ENCODE peak calls at places on chromosomes 1 and 21, in six cellular contexts. N, J, A, W, T and Z are unnamed samples.

GRCh38 chr1:63984257-63984626 is 210.4 kb downstream of the ROR1 start:
- DNase-seq in N (no peak), J (peak), A (no peak), W (no peak), T (no peak), Z (no peak)

GRCh38 chr1:245155186-245156040 is 628 bp downstream of the KIF26B start:
- DNase-seq in N (no peak), J (no peak), A (peak), W (peak), T (no peak), Z (no peak)

GRCh38 chr1:27934818-27935549 is at the start of gene SMPDL3B:
- DNase-seq in N (no peak), J (peak), A (peak), W (no peak), T (no peak), Z (no peak)

GRCh38 chr21:45049725-45050359 is 24.5 kb upstream of the ADARB1 start:
- DNase-seq in N (no peak), J (no peak), A (no peak), W (no peak), T (no peak), Z (no peak)

GRCh38 chr1:245771521-245772281 is 616.9 kb downstream of the KIF26B start:
- DNase-seq in N (no peak), J (no peak), A (no peak), W (no peak), T (no peak), Z (no peak)

GRCh38 chr1:170533331-170533730 is 1.4 kb downstream of the GORAB start:
- DNase-seq in N (no peak), J (no peak), A (no peak), W (no peak), T (no peak), Z (no peak)

GRCh38 chr1:186094170-186094569 is 280.9 kb downstream of the TPR start:
- DNase-seq in N (no peak), J (no peak), A (peak), W (no peak), T (no peak), Z (no peak)

GRCh38 chr1:20530261-20530660 is 22.1 kb upstream of the FAM43B start:
- DNase-seq in N (no peak), J (no peak), A (peak), W (no peak), T (no peak), Z (no peak)

GRCh38 chr1:246497331-246497915 is 9.7 kb downstream of the SMYD3 start:
- DNase-seq in N (no peak), J (no peak), A (peak), W (no peak), T (no peak), Z (no peak)

GRCh38 chr1:167249702-167250101 is 29.0 kb downstream of the POU2F1 start:
- DNase-seq in N (no peak), J (no peak), A (no peak), W (no peak), T (no peak), Z (no peak)

GRCh38 chr1:2432519-2432918 is 20.2 kb upstream of the PEX10 start:
- DNase-seq in N (no peak), J (no peak), A (no peak), W (no peak), T (no peak), Z (no peak)

GRCh38 chr1:41576206-41576605 is 91.7 kb upstream of the EDN2 start:
- DNase-seq in N (no peak), J (no peak), A (no peak), W (no peak), T (no peak), Z (no peak)

GRCh38 chr1:223338811-223339746 is 24.9 kb downstream of the SUSD4 start:
- DNase-seq in N (no peak), J (no peak), A (no peak), W (no peak), T (no peak), Z (no peak)

DNA sequence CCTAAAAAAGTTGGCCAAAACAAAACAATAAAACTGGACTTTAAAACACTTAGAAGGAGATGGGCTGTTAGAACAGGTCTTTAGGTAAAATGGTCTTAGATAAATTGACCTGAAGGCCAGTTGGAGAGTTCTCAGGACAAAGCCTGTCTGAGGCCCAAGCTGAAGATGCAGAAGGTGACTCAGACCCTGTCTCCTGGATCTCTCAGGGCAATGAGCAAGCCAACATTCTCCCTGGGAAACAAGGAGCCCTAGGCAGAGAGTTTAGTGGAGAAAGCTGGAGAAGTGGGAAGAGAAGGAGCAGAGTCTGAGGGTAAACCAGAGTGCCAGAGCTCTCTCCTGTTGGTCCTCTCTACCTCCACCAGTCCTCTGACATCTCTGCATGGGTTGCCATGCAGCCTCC is 70.1 kb downstream of the FCRL5 start:
- DNase-seq in N (no peak), J (no peak), A (no peak), W (no peak), T (no peak), Z (no peak)
- H3K27ac ChIP-seq in N (no peak), J (no peak), A (no peak), W (no peak), T (no peak), Z (no peak)

GRCh38 chr1:207941664-207942063 is 30.7 kb upstream of the CD34 start:
- DNase-seq in N (no peak), J (peak), A (peak), W (peak), T (peak), Z (peak)
- TF ChIP-seq POLR2A in N (no peak), J (no peak), A (peak), W (peak), T (no peak), Z (no peak)

GRCh38 chr1:86779308-86780191 is 75.2 kb downstream of the SH3GLB1 start:
- DNase-seq in N (no peak), J (no peak), A (peak), W (no peak), T (no peak), Z (no peak)

GRCh38 chr1:86782482-86782881 is 78.1 kb downstream of the SH3GLB1 start:
- DNase-seq in N (no peak), J (no peak), A (no peak), W (no peak), T (no peak), Z (no peak)

GRCh38 chr1:86775395-86775794 is 71.0 kb downstream of the SH3GLB1 start:
- DNase-seq in N (no peak), J (no peak), A (no peak), W (no peak), T (no peak), Z (no peak)

GRCh38 chr1:86776108-86776507 is 71.7 kb downstream of the SH3GLB1 start:
- DNase-seq in N (no peak), J (no peak), A (no peak), W (no peak), T (no peak), Z (no peak)

DNA sequence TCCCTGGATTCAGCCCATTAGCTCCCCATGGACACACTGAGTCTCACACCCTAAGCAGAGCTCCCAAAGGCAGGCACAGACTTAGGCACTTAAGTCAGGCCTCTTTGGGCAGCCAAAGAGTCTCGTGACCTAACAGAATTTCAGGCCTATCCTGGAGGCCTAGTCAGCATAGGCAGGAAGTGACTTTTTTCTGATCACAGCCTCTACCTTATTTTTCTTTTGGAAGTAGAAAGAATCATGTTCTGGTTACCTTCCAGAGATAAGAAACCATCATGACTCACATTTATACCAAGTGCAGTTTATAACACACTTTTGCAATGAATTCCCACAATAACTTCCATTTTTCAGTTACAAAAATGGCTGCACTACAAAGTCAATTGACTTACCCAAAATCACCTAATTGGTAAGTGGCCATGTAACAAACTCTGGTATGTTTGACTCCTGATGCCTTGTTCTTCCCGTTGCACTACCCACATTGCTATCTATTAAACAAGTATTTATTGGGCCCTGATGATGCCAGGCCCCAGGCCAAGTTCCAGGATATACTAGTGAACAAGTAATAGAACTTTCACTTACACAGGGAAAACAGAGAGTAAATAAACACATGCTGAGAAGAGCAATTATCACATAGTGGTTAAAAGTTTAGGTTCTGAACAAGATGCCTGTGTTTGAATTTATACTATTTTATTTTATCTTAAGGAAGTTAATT is 74.3 kb downstream of the SH3GLB1 start:
- DNase-seq in N (no peak), J (no peak), A (peak), W (no peak), T (no peak), Z (no peak)
- H3K27ac ChIP-seq in N (no peak), J (no peak), A (peak), W (peak), T (no peak), Z (no peak)

GRCh38 chr1:37478451-37478871 is 4.1 kb downstream of the ZC3H12A start:
- DNase-seq in N (no peak), J (no peak), A (no peak), W (no peak), T (no peak), Z (peak)
- TF ChIP-seq POLR2A in N (no peak), J (no peak), A (no peak), W (no peak), T (no peak), Z (no peak)

GRCh38 chr1:93766451-93766850 is 84.8 kb upstream of the BCAR3 start:
- DNase-seq in N (no peak), J (peak), A (no peak), W (no peak), T (no peak), Z (no peak)
- H3K27ac ChIP-seq in N (no peak), J (no peak), A (no peak), W (no peak), T (no peak), Z (no peak)

DNA sequence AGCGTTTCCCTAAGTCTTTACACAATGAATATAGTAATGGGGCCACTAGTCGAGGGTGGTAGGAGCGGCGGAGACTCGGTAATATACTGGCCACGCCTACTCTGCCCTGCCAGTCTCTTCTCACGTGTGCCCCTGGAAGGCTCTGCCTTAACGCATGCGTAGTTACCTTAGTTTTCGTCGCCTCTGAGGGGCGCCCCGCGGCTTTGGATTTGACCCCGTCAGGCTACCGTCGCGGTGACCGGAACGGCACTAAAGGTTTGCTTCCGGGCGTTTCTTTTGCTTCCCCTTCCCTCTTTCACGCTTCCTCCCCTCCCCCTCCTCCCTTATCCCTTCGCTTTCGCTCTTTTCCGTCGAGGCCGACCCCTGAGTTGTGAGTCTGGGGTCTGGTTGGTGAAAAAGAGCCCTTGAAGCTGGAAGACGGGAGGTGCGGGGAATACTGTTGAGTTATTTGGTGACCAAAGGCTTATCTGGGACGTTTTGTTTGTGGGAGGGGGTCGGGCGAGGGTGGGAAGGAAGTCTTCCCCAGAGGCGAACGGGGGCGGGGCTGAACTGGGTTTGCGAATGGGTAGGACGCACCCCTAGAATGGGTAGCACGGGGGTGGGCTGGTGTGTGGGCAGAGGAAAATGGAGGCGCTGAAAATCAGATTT is at the start of gene SETDB1:
- DNase-seq in N (no peak), J (peak), A (peak), W (peak), T (peak), Z (peak)
- TF ChIP-seq POLR2A in N (no peak), J (no peak), A (peak), W (peak), T (no peak), Z (peak)

GRCh38 chr1:150619576-150620509 is 9.6 kb downstream of the ENSA start:
- DNase-seq in N (no peak), J (no peak), A (peak), W (peak), T (peak), Z (no peak)
- H3K27ac ChIP-seq in N (peak), J (peak), A (peak), W (peak), T (peak), Z (peak)